ENCODE peak calls at places on chromosomes 6 and 20, in seven cellular contexts. T is body of pancreas, W is endothelial cell of umbilical vein, C is pancreas, A is Karpas-422, P is right atrium auricular region, Y is SJSA1. Q is an unnamed sample.

GRCh38 chr20:36297656-36298055 is 8.5 kb upstream of the DLGAP4 start:
- DNase-seq in T (no peak), W (no peak), C (no peak), A (no peak), P (no peak), Y (no peak), Q (no peak)

GRCh38 chr20:64165866-64166600 is 1.8 kb downstream of the MYT1 start:
- DNase-seq in T (no peak), W (no peak), C (no peak), A (no peak), P (no peak), Y (no peak), Q (no peak)

GRCh38 chr6:74409447-74409846 is 713.4 kb downstream of the CD109 start:
- DNase-seq in T (no peak), W (peak; percentile 77), C (no peak), A (peak; percentile 42), P (no peak), Y (peak; percentile 40), Q (no peak)

GRCh38 chr20:58697201-58697866 is 4.7 kb downstream of the NPEPL1 start:
- DNase-seq in T (no peak), W (no peak), C (peak; percentile 9), A (no peak), P (no peak), Y (no peak), Q (no peak)

GRCh38 chr6:158972241-158973233 is 27.5 kb downstream of the RSPH3 start:
- DNase-seq in T (no peak), W (peak; percentile 66), C (no peak), A (peak; percentile 83), P (no peak), Y (peak; percentile 48), Q (no peak)

GRCh38 chr6:47034421-47034820 is 7.7 kb downstream of the ADGRF1 start:
- DNase-seq in T (no peak), W (no peak), C (no peak), A (no peak), P (no peak), Y (no peak), Q (no peak)

GRCh38 chr20:32050851-32051556 is 1.0 kb upstream of the HCK start:
- DNase-seq in T (no peak), W (no peak), C (no peak), A (no peak), P (no peak), Y (no peak), Q (no peak)

GRCh38 chr6:79466222-79466834 is 70.9 kb downstream of the LCA5 start:
- DNase-seq in T (no peak), W (peak; percentile 59), C (no peak), A (peak; percentile 69), P (no peak), Y (no peak), Q (no peak)

GRCh38 chr6:21870071-21870729 is 276.6 kb downstream of the SOX4 start:
- DNase-seq in T (no peak), W (no peak), C (no peak), A (peak; percentile 72), P (no peak), Y (no peak), Q (no peak)

GRCh38 chr6:161434921-161435411 is 161.1 kb upstream of the AGPAT4 start:
- DNase-seq in T (peak; percentile 76), W (peak; percentile 48), C (no peak), A (no peak), P (no peak), Y (peak; percentile 83), Q (peak; percentile 38)

GRCh38 chr6:15389079-15389758 is 143.3 kb downstream of the JARID2 start:
- DNase-seq in T (no peak), W (no peak), C (no peak), A (no peak), P (peak; percentile 64), Y (no peak), Q (no peak)

GRCh38 chr6:45375449-45375848 is 2.3 kb downstream of the SUPT3H start:
- DNase-seq in T (no peak), W (no peak), C (no peak), A (no peak), P (no peak), Y (no peak), Q (no peak)

GRCh38 chr6:90039911-90040310 is 145.6 kb downstream of the GJA10 start:
- DNase-seq in T (no peak), W (no peak), C (no peak), A (no peak), P (no peak), Y (peak; percentile 78), Q (no peak)

GRCh38 chr6:138571174-138571573 is 71.9 kb upstream of the NHSL1 start:
- DNase-seq in T (no peak), W (no peak), C (no peak), A (no peak), P (no peak), Y (peak; percentile 11), Q (no peak)

GRCh38 chr6:36725581-36725980 is 28.0 kb downstream of the RAB44 start:
- DNase-seq in T (no peak), W (no peak), C (no peak), A (no peak), P (no peak), Y (no peak), Q (no peak)

GRCh38 chr6:77857421-77857820 is 204.6 kb downstream of the MEI4 start:
- DNase-seq in T (no peak), W (no peak), C (no peak), A (no peak), P (no peak), Y (no peak), Q (no peak)

GRCh38 chr6:167811689-167812487 is 14.8 kb upstream of the AFDN start:
- DNase-seq in T (no peak), W (no peak), C (no peak), A (no peak), P (no peak), Y (no peak), Q (no peak)

GRCh38 chr6:142950291-142950690 is 5.3 kb upstream of the HIVEP2 start:
- DNase-seq in T (no peak), W (no peak), C (no peak), A (no peak), P (no peak), Y (no peak), Q (no peak)

GRCh38 chr6:53581161-53581560 is 36.3 kb upstream of the GCLC start:
- DNase-seq in T (no peak), W (no peak), C (no peak), A (no peak), P (no peak), Y (peak; percentile 30), Q (no peak)

GRCh38 chr6:67451874-67452273 is 1183.2 kb upstream of the ADGRB3 start:
- DNase-seq in T (no peak), W (no peak), C (no peak), A (no peak), P (no peak), Y (no peak), Q (no peak)

GRCh38 chr20:58307270-58307669 is 2.2 kb upstream of the RAB22A start:
- DNase-seq in T (no peak), W (no peak), C (no peak), A (no peak), P (no peak), Y (no peak), Q (no peak)

GRCh38 chr6:35077006-35077712 is 64.0 kb downstream of the TCP11 start:
- DNase-seq in T (no peak), W (no peak), C (no peak), A (no peak), P (no peak), Y (no peak), Q (peak; percentile 45)

GRCh38 chr6:20891161-20891560 is 356.9 kb downstream of the CDKAL1 start:
- DNase-seq in T (no peak), W (no peak), C (no peak), A (peak; percentile 31), P (no peak), Y (no peak), Q (no peak)

GRCh38 chr20:3674995-3675900 is 6.6 kb downstream of the ADAM33 start:
- DNase-seq in T (no peak), W (no peak), C (no peak), A (no peak), P (no peak), Y (no peak), Q (no peak)

GRCh38 chr20:57529810-57530209 is 4.9 kb upstream of the CTCFL start:
- DNase-seq in T (no peak), W (no peak), C (no peak), A (no peak), P (no peak), Y (no peak), Q (no peak)

GRCh38 chr20:13816757-13817156 is 31.9 kb downstream of the NDUFAF5 start:
- DNase-seq in T (no peak), W (no peak), C (no peak), A (no peak), P (no peak), Y (no peak), Q (no peak)
- H3K36me3 ChIP-seq in T (no peaks in the 10 kb centered on the region), W (peaks cover 13% of the 10 kb centered on the region), C (peaks cover 10% of the 10 kb centered on the region), A (peaks cover 49% of the 10 kb centered on the region), P (peaks cover 68% of the 10 kb centered on the region), Y (peaks cover 62% of the 10 kb centered on the region), Q (no peaks in the 10 kb centered on the region)

GRCh38 chr20:20493701-20494100 is 125.8 kb downstream of the INSM1 start:
- DNase-seq in T (no peak), W (no peak), C (no peak), A (no peak), P (no peak), Y (no peak), Q (no peak)
- H3K36me3 ChIP-seq in T (no peaks in the 10 kb centered on the region), W (peaks cover 2% of the 10 kb centered on the region), C (peaks cover 4% of the 10 kb centered on the region), A (no peaks in the 10 kb centered on the region), P (peaks cover 28% of the 10 kb centered on the region), Y (no peaks in the 10 kb centered on the region), Q (no peaks in the 10 kb centered on the region)

DNA sequence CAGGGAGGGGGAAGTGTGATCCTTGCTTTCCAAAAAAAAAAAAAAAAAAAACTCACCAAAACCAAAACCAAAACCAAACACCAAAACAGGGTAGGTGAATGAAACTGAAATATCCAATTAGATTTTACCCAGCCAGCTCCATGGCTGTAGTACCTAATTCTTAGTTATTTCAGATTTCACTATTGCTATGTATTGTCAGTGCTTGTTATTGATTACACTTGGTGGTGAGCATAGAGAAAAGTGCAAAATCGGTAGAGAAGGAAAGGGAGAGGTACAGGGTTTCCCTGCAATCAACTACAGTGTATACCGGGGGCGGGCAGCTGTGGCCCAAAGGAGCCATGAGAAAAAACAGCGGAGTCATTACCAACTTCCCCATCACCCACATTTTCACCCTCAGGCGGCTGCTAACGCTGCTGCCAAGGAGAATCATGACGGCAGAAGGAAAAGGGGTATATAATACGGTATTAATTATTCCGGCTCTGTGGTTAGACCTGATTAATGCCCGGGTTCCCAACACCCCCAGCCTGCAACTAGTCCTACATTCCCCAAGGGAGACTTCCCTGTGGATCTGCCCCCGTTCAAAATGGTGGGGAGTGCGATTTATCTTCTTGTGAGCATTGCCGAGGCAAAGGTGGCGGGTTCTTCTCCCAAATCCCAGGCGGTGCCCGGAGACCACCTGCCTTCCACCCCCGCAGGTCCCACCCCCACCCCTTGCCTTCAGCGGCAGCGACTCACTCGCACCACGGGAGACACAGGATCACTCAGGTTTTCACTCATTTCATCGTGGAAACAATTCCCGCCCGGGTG is at the start of gene C6orf62:
- DNase-seq in T (peak; percentile 30), W (peak; percentile 28), C (no peak), A (peak; percentile 74), P (no peak), Y (peak; percentile 54), Q (no peak)
- H3K36me3 ChIP-seq in T (no peaks in the 10 kb centered on the region), W (peaks cover 3% of the 10 kb centered on the region), C (peaks cover 9% of the 10 kb centered on the region), A (peaks cover 49% of the 10 kb centered on the region), P (peaks cover 19% of the 10 kb centered on the region), Y (peaks cover 56% of the 10 kb centered on the region), Q (no peaks in the 10 kb centered on the region)

DNA sequence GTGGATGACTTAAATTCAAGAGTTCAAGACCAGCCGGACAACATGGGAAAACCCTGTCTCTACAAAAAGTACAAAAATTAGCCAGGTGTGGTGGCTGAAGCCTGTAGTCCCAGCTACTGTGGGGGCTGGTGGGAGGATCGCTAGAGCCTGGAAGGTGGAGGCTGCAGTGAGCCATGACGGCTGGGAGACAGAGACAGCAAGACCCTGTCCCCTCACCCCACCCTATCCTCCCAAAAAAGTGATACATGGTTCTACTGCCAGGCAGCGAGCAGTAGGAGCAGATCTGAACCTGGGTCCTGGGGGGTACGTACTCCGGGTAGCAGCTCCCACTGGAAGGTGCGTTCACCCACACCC is 2.2 kb downstream of the PSMA7 start:
- DNase-seq in T (no peak), W (no peak), C (no peak), A (no peak), P (no peak), Y (no peak), Q (no peak)
- H3K36me3 ChIP-seq in T (peaks cover 13% of the 10 kb centered on the region), W (peaks cover 39% of the 10 kb centered on the region), C (peaks cover 28% of the 10 kb centered on the region), A (peaks cover 43% of the 10 kb centered on the region), P (peaks cover 49% of the 10 kb centered on the region), Y (peaks cover 86% of the 10 kb centered on the region), Q (peaks cover 13% of the 10 kb centered on the region)